ENCODE peak calls at places on chromosomes 3 and 15, in seven cellular contexts. R, Z, G, Q, M, F and B are unnamed samples.

GRCh38 chr15:80923668-80924067 is 66.0 kb downstream of the MESD start:
- DNase-seq in Q (no peak), M (no peak), F (no peak), Z (peak; percentile 55), G (no peak), R (no peak), B (no peak)

GRCh38 chr15:82043726-82044372 is 2.0 kb downstream of the MEX3B start:
- DNase-seq in R (no peak), Z (no peak), G (no peak), F (peak; percentile 26), Q (no peak), M (no peak), B (peak; percentile 70)

GRCh38 chr3:38610934-38611333 is 38.6 kb downstream of the SCN5A start:
- DNase-seq in Q (no peak), F (no peak), M (no peak), G (no peak), Z (no peak), R (no peak), B (no peak)

GRCh38 chr3:43102773-43103480 is 3.0 kb downstream of the POMGNT2 start:
- DNase-seq in Q (no peak), M (no peak), R (no peak), F (no peak), Z (no peak), G (no peak), B (no peak)

GRCh38 chr15:33279613-33280205 is 31.1 kb upstream of the RYR3 start:
- DNase-seq in M (no peak), Z (peak; percentile 94), Q (no peak), G (no peak), R (no peak), F (no peak), B (no peak)

GRCh38 chr15:76336254-76337046 is at the start of gene ISL2:
- DNase-seq in F (peak; percentile 79), Q (peak; percentile 79), G (peak; percentile 79), R (no peak), Z (peak; percentile 90), M (no peak), B (peak; percentile 87)

GRCh38 chr3:161475905-161476304 is 20.7 kb upstream of the OTOL1 start:
- DNase-seq in R (no peak), Q (no peak), G (peak; percentile 7), M (no peak), F (no peak), Z (peak; percentile 67), B (no peak)

GRCh38 chr3:47266709-47267489 is 15.7 kb downstream of the KIF9 start:
- DNase-seq in R (no peak), F (peak; percentile 45), Z (peak; percentile 93), G (peak; percentile 39), M (peak; percentile 69), Q (no peak), B (no peak)

GRCh38 chr15:68201153-68201878 is 3.8 kb downstream of the CALML4 start:
- DNase-seq in M (no peak), Z (no peak), F (peak; percentile 23), R (peak; percentile 65), Q (no peak), G (no peak), B (peak; percentile 53)

GRCh38 chr15:70071799-70072198 is 25.9 kb downstream of the TLE3 start:
- DNase-seq in F (no peak), R (no peak), Z (no peak), Q (no peak), G (no peak), M (no peak), B (no peak)

GRCh38 chr3:153130312-153130977 is 31.6 kb upstream of the RAP2B start:
- DNase-seq in R (no peak), Q (no peak), F (no peak), G (no peak), M (no peak), Z (peak; percentile 77), B (no peak)

GRCh38 chr15:98807262-98807661 is 158.9 kb downstream of the IGF1R start:
- DNase-seq in G (no peak), M (no peak), Q (no peak), Z (no peak), F (no peak), R (no peak), B (no peak)

GRCh38 chr15:41633609-41634008 is 26.6 kb upstream of the MGA start:
- DNase-seq in Q (no peak), R (no peak), Z (no peak), M (no peak), G (no peak), F (no peak), B (no peak)

GRCh38 chr15:61519296-61519695 is 290.2 kb upstream of the RORA start:
- DNase-seq in G (no peak), M (no peak), R (no peak), Q (no peak), Z (no peak), F (no peak), B (no peak)

GRCh38 chr3:53161345-53161819 is 373 bp downstream of the PRKCD start:
- DNase-seq in Q (no peak), G (no peak), R (no peak), Z (no peak), M (no peak), F (no peak), B (no peak)

GRCh38 chr15:44550256-44550655 is 13.3 kb downstream of the EIF3J start:
- DNase-seq in Q (no peak), M (no peak), F (no peak), R (no peak), G (no peak), Z (no peak), B (no peak)

GRCh38 chr15:43492266-43492665 is 690 bp downstream of the TP53BP1 start:
- DNase-seq in R (no peak), Q (no peak), M (no peak), G (no peak), F (no peak), Z (no peak), B (no peak)

GRCh38 chr3:84724877-84725276 is 233.9 kb upstream of the CADM2 start:
- DNase-seq in F (no peak), Z (peak; percentile 1), G (no peak), M (no peak), R (no peak), Q (no peak), B (no peak)

GRCh38 chr3:152126260-152126659 is 142.5 kb upstream of the MBNL1 start:
- DNase-seq in M (no peak), Z (no peak), G (no peak), R (no peak), F (no peak), Q (no peak), B (no peak)

GRCh38 chr3:155370198-155370597 is 76.7 kb upstream of the STRIT1 start:
- DNase-seq in F (no peak), G (peak; percentile 35), R (no peak), Z (no peak), M (peak; percentile 22), Q (no peak), B (no peak)

GRCh38 chr3:194043516-194043915 is 92.4 kb upstream of the HES1 start:
- DNase-seq in R (no peak), F (no peak), Q (no peak), G (no peak), M (no peak), Z (peak; percentile 40), B (no peak)

GRCh38 chr3:46660543-46661523 is 32.6 kb downstream of the ALS2CL start:
- DNase-seq in M (no peak), Z (peak; percentile 70), F (no peak), G (no peak), R (peak; percentile 78), Q (no peak), B (no peak)

GRCh38 chr3:186849392-186849975 is 7.0 kb downstream of the ADIPOQ start:
- DNase-seq in M (no peak), Z (peak; percentile 45), R (no peak), F (no peak), Q (no peak), G (no peak), B (no peak)

GRCh38 chr3:41328916-41329315 is 129.6 kb downstream of the CTNNB1 start:
- DNase-seq in R (no peak), Q (no peak), Z (no peak), G (no peak), M (no peak), F (no peak), B (no peak)

GRCh38 chr3:63980830-63981498 is 42.3 kb downstream of the PSMD6 start:
- DNase-seq in M (no peak), R (no peak), Q (no peak), Z (no peak), F (no peak), G (no peak), B (no peak)

GRCh38 chr15:56496635-56497034 is 31.7 kb upstream of the MNS1 start:
- DNase-seq in Q (no peak), Z (peak; percentile 48), G (peak; percentile 70), F (no peak), R (no peak), M (no peak), B (no peak)

GRCh38 chr15:50138391-50138790 is 19.4 kb upstream of the ATP8B4 start:
- DNase-seq in M (no peak), G (no peak), Q (no peak), F (no peak), Z (no peak), R (no peak), B (no peak)